ENCODE peak calls at places on chromosomes 4 and X, in five cellular contexts. F is dorsolateral prefrontal cortex, Q is NCI-H1105 treated with DMSO at 0.1 percent for 48 hours, U is COR-L47, C is NCI-H1092 treated with DMSO at 0.1 percent for 48 hours. P is an unnamed sample.

GRCh38 chr4:8344387-8344786 is 74.8 kb downstream of the HTRA3 start:
- DNase-seq in F (no peak), Q (no peak), U (no peak), C (no peak), P (no peak)

GRCh38 chrX:96591418-96591817 is 93.2 kb upstream of the DIAPH2 start:
- DNase-seq in F (no peak), Q (peak), U (no peak), C (no peak), P (no peak)

GRCh38 chrX:16155586-16155985 is 11.7 kb upstream of the MAGEB17 start:
- DNase-seq in F (no peak), Q (peak), U (no peak), C (peak), P (no peak)

GRCh38 chrX:40012800-40013682 is 84.7 kb downstream of the BCOR start:
- DNase-seq in F (no peak), Q (peak), U (peak), C (peak), P (no peak)

GRCh38 chr4:168524006-168524405 is 27.2 kb downstream of the PALLD start:
- DNase-seq in F (no peak), Q (no peak), U (no peak), C (no peak), P (no peak)

GRCh38 chrX:22081475-22082092 is 49.5 kb downstream of the PHEX start:
- DNase-seq in F (no peak), Q (no peak), U (peak), C (no peak), P (peak)

GRCh38 chr4:76257824-76258223 is 6.3 kb downstream of the FAM47E start:
- DNase-seq in F (no peak), Q (no peak), U (no peak), C (no peak), P (no peak)

GRCh38 chrX:1521459-1521956 is 15.5 kb downstream of the P2RY8 start:
- DNase-seq in F (no peak), Q (no peak), U (no peak), C (no peak), P (no peak)

GRCh38 chrX:19889582-19890342 is 2.4 kb upstream of the SH3KBP1 start:
- DNase-seq in F (no peak), Q (no peak), U (no peak), C (no peak), P (no peak)

GRCh38 chr4:163161536-163162205 is 5.0 kb downstream of the NAF1 start:
- DNase-seq in F (no peak), Q (no peak), U (no peak), C (no peak), P (no peak)

GRCh38 chrX:23434356-23434884 is 99.8 kb downstream of the PTCHD1 start:
- DNase-seq in F (peak), Q (no peak), U (no peak), C (no peak), P (peak)

GRCh38 chrX:15511563-15511962 is 11.0 kb downstream of the BMX start:
- DNase-seq in F (no peak), Q (no peak), U (no peak), C (no peak), P (no peak)

GRCh38 chr4:6230827-6231662 is 30.7 kb upstream of the JAKMIP1 start:
- DNase-seq in F (peak), Q (no peak), U (no peak), C (no peak), P (no peak)

GRCh38 chrX:71917621-71918341 is 7.1 kb downstream of the NHSL2 start:
- DNase-seq in F (no peak), Q (no peak), U (no peak), C (no peak), P (no peak)

GRCh38 chrX:118666521-118666920 is 60.9 kb upstream of the IL13RA1 start:
- DNase-seq in F (no peak), Q (no peak), U (no peak), C (no peak), P (no peak)

P was measured in nucleus accumbens.